ENCODE peak calls at places on chromosomes 11 and 22, in nine cellular contexts. K is nucleus accumbens; X is H54; J is GDM1; G is small intestine; R is body of pancreas; D is CD4-positive, alpha-beta T cell; H is globus pallidus; M is Caco-2. A is an unnamed sample.

GRCh38 chr22:46794067-46794466 is 31.6 kb downstream of the TBC1D22A start:
- DNase-seq in K (no peak), X (no peak), J (no peak), G (no peak), R (peak; percentile 1), D (no peak), H (no peak), M (peak; percentile 27), A (peak; percentile 9)

GRCh38 chr11:69125861-69126260 is 29.9 kb upstream of the SMIM38 start:
- DNase-seq in K (no peak), X (no peak), J (no peak), G (no peak), R (no peak), D (no peak), H (no peak), M (no peak), A (no peak)

GRCh38 chr11:85627332-85627997 is at the start of gene DLG2:
- DNase-seq in K (peak; percentile 38), X (peak; percentile 20), J (no peak), G (peak; percentile 38), R (peak; percentile 17), D (no peak), H (peak; percentile 63), M (no peak), A (no peak)

GRCh38 chr11:4713241-4713640 is 8.7 kb downstream of the MMP26 start:
- DNase-seq in K (no peak), X (no peak), J (no peak), G (no peak), R (no peak), D (no peak), H (no peak), M (no peak), A (no peak)

GRCh38 chr11:72570893-72571741 is 103.1 kb downstream of the PDE2A start:
- DNase-seq in K (no peak), X (no peak), J (no peak), G (no peak), R (no peak), D (no peak), H (no peak), M (no peak), A (no peak)

GRCh38 chr11:63766501-63767270 is 1.9 kb downstream of the ZFTA start:
- DNase-seq in K (no peak), X (no peak), J (no peak), G (no peak), R (no peak), D (no peak), H (no peak), M (no peak), A (no peak)

GRCh38 chr11:58059011-58059358 is 28.2 kb downstream of the OR6Q1 start:
- DNase-seq in K (no peak), X (peak; percentile 42), J (no peak), G (no peak), R (no peak), D (no peak), H (no peak), M (no peak), A (no peak)

GRCh38 chr11:76765863-76766350 is 17.2 kb upstream of the TSKU start:
- DNase-seq in K (no peak), X (no peak), J (no peak), G (peak; percentile 47), R (no peak), D (no peak), H (no peak), M (no peak), A (no peak)

GRCh38 chr11:103959279-103959930 is 77.0 kb upstream of the DDI1 start:
- DNase-seq in K (no peak), X (no peak), J (no peak), G (no peak), R (no peak), D (no peak), H (no peak), M (no peak), A (no peak)

GRCh38 chr11:64413417-64413816 is 54.5 kb downstream of the RPS6KA4 start:
- DNase-seq in K (no peak), X (no peak), J (no peak), G (no peak), R (no peak), D (no peak), H (no peak), M (no peak), A (no peak)

GRCh38 chr22:30077279-30077678 is 3.0 kb upstream of the HORMAD2 start:
- DNase-seq in K (no peak), X (no peak), J (no peak), G (no peak), R (no peak), D (no peak), H (no peak), M (no peak), A (no peak)

GRCh38 chr11:61414547-61414946 is 15.2 kb downstream of the CPSF7 start:
- DNase-seq in K (no peak), X (no peak), J (no peak), G (no peak), R (no peak), D (no peak), H (no peak), M (no peak), A (no peak)

GRCh38 chr11:73200256-73200655 is 17.8 kb upstream of the P2RY2 start:
- DNase-seq in K (no peak), X (no peak), J (no peak), G (no peak), R (no peak), D (no peak), H (no peak), M (no peak), A (no peak)

A was measured in activated B cell treated with CpG ODN at 0.5 μM for 24 hours.